ENCODE peak calls at places on chromosomes 16 and 17, in five cellular contexts. J is neuronal stem cell, B is mesenchymal stem cell, Z is H1, E is trophoblast cell. P is an unnamed sample.

GRCh38 chr16:73546351-73546845 is 498.5 kb upstream of the ZFHX3 start:
- DNase-seq in J (no peak), B (no peak), Z (no peak), E (no peak), P (no peak)

GRCh38 chr16:69324013-69324531 is 6.3 kb downstream of the PDF start:
- DNase-seq in J (no peak), B (peak; percentile 13), Z (no peak), E (no peak), P (no peak)

GRCh38 chr16:56353054-56353921 is 72.1 kb downstream of the AMFR start:
- DNase-seq in J (no peak), B (no peak), Z (no peak), E (peak; percentile 51), P (peak; percentile 19)

GRCh38 chr16:65624696-65625095 is 502.8 kb upstream of the CDH11 start:
- DNase-seq in J (no peak), B (no peak), Z (no peak), E (no peak), P (no peak)

GRCh38 chr17:65572581-65573282 is 11.3 kb upstream of the AXIN2 start:
- DNase-seq in J (no peak), B (no peak), Z (peak; percentile 85), E (no peak), P (peak; percentile 98)

GRCh38 chr17:35560703-35561102 is at the start of gene SLFN14:
- DNase-seq in J (no peak), B (no peak), Z (no peak), E (no peak), P (no peak)

GRCh38 chr16:58020628-58021521 is 4.7 kb upstream of the MMP15 start:
- DNase-seq in J (no peak), B (peak; percentile 64), Z (peak; percentile 86), E (peak; percentile 65), P (no peak)

GRCh38 chr17:33438136-33438535 is 145.0 kb upstream of the ASIC2 start:
- DNase-seq in J (no peak), B (peak; percentile 82), Z (no peak), E (peak; percentile 61), P (no peak)

GRCh38 chr17:27798376-27798775 is 2.0 kb downstream of the NOS2 start:
- DNase-seq in J (no peak), B (no peak), Z (no peak), E (no peak), P (no peak)

GRCh38 chr17:38750312-38751121 is 2.0 kb upstream of the PSMB3 start:
- DNase-seq in J (peak; percentile 43), B (peak; percentile 53), Z (peak; percentile 73), E (peak; percentile 66), P (no peak)

GRCh38 chr17:34703533-34703932 is 124.2 kb downstream of the TMEM132E start:
- DNase-seq in J (peak; percentile 86), B (peak; percentile 3), Z (peak; percentile 85), E (peak; percentile 66), P (peak; percentile 76)

GRCh38 chr16:51144203-51144602 is 6.9 kb downstream of the SALL1 start:
- DNase-seq in J (no peak), B (no peak), Z (no peak), E (no peak), P (no peak)

GRCh38 chr17:76529224-76529642 is 8.3 kb downstream of the CYGB start:
- DNase-seq in J (no peak), B (peak; percentile 96), Z (no peak), E (no peak), P (no peak)

GRCh38 chr16:82219298-82219697 is 49.3 kb upstream of the MPHOSPH6 start:
- DNase-seq in J (no peak), B (no peak), Z (no peak), E (no peak), P (no peak)

GRCh38 chr16:82226327-82226726 is 56.3 kb upstream of the MPHOSPH6 start:
- DNase-seq in J (no peak), B (no peak), Z (no peak), E (no peak), P (no peak)

GRCh38 chr16:82220541-82220940 is 50.5 kb upstream of the MPHOSPH6 start:
- DNase-seq in J (no peak), B (no peak), Z (no peak), E (no peak), P (no peak)
- H2BK5ac ChIP-seq in J (no peak overlapping the region), B (no peak overlapping the region), Z (peak overlapping the region; percentile 38), E (no peak overlapping the region), P (no peak overlapping the region)

GRCh38 chr17:29566473-29567361 is at the start of gene ABHD15:
- DNase-seq in J (peak; percentile 55), B (peak; percentile 78), Z (peak; percentile 81), E (peak; percentile 80), P (peak; percentile 65)
- H2BK12ac ChIP-seq in J (no peak within 1 kb of the TSS), B (no peak within 1 kb of the TSS), Z (no peak within 1 kb of the TSS), E (no peak within 1 kb of the TSS), P (no peak within 1 kb of the TSS)

DNA sequence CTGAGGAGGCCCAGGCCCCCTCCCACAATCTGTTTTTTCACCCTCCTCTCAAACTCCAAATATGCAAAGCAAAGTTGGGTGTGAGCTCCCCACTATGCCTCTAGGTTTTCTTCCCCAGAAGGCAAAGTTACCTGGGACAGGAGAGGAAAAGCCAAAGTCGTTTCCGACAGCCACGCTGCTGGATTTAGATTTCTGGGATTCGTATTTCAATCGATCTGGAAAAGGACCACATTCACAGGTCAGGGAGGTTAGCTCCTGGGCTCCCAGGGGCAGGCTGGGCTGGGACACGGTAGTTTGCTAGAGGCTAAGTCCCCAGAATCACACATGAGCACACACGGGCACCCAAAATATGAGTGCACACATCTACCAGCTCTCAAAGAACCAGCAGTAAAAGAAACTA is 21.3 kb upstream of the MRPS23 start:
- DNase-seq in J (no peak), B (no peak), Z (no peak), E (no peak), P (no peak)
- H2BK5ac ChIP-seq in J (no peak overlapping the region), B (no peak overlapping the region), Z (no peak overlapping the region), E (no peak overlapping the region), P (no peak overlapping the region)

DNA sequence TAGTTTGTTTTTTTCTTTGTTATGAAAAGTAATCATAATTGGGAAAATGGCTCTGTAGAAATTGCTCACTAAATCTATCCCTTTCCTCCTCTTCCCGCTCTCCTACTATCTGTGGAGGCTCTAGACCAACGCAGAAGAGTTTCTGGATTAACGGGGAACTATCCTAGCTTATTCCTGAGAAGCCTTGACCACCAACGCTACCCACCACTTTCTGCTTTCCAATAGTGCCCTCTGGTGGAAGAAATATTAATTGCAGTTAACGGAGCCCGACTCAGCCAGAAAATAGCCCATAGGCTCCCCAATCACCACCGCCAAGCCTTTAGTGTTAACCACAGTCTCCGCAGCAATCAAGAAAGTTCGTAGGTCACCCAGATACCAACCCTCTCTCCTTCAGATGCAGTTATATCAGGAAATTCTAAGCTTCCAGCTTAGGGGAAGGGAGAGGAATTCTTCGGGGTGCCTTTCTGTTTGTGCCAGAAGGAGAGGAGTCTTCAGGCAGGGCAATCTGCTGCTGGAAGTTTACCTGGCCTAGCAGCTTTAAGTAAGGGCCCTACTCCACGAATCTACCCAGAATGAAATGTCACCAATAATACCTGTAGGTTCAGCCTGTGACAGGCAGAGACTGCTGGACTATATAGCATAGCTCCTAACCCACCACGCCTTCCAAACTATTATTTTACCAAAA is 23.0 kb upstream of the NSRP1 start:
- DNase-seq in J (peak; percentile 84), B (peak; percentile 70), Z (peak; percentile 81), E (peak; percentile 85), P (peak; percentile 81)
- H2BK12ac ChIP-seq in J (no peak overlapping the region), B (no peak overlapping the region), Z (no peak overlapping the region), E (no peak overlapping the region), P (no peak overlapping the region)

DNA sequence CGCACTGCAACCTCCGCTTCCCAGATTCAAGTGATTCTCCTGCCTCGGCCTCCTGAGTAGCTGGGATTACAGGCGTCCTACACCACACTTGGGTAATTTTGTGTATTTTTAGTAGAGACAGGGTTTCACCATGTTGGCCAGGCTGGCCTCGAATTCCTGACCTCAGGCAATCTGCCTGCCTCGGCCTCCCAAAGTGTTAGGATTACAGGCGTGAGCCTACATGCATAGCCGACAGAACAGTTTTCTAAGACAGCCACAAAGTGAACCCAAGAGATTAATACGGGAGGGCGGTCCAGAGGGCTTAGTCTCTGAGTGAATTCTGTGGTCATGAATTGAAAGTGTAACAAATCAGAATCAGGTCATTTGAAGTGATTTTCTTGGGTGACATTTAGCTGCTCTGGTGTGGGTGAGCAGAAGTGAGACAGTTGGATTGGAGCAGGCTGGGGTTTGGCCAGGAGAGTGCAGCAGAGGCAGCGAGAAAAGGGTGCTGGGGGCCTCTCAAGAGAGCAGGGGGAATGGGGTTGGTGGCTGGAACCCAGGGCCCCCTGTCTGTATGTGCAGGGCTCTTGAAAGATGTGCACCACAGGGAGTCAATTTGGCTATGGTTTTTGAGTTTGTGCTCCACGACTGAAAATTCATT is 231.4 kb upstream of the WSCD1 start:
- DNase-seq in J (no peak), B (no peak), Z (no peak), E (no peak), P (peak; percentile 62)
- H2BK5ac ChIP-seq in J (no peak overlapping the region), B (no peak overlapping the region), Z (no peak overlapping the region), E (no peak overlapping the region), P (no peak overlapping the region)

DNA sequence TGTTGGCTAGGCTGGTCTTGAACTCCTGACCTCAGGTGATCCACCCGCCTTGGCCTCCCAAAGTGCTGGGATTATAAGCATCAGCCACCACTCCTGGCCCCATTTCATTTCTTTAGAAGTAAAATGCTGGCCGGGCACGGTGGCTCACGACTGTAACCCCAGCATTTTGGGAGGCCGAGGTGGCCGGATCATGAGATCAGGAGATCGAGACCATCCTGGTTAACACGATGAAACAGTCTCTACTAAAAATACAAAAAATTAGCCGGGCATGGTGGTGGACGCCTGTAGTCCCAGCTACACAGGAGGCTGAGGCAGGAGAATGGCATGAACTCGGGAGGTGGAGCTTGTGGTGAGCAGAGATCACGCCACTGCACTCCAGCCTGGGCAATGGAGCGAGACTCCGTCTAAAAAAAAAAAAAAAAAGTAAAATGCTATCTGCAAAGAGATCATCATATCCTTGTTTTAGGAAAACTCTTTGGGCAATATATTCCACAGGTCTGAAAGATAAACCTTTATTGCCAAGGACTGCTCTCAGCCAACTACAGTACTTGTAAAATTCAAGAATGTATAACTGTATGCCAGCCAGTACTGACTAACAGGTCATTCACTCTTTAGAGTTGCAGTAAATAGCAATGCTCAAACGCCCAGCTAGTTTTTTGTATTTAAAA is 3.8 kb downstream of the GJC1 start:
- DNase-seq in J (no peak), B (no peak), Z (no peak), E (peak; percentile 49), P (no peak)
- H2BK12ac ChIP-seq in J (no peak overlapping the region), B (no peak overlapping the region), Z (no peak overlapping the region), E (no peak overlapping the region), P (no peak overlapping the region)

GRCh38 chr17:57940217-57940616 is 15.0 kb downstream of the CUEDC1 start:
- DNase-seq in J (no peak), B (no peak), Z (no peak), E (no peak), P (peak; percentile 65)

GRCh38 chr17:57938061-57938502 is 17.1 kb downstream of the CUEDC1 start:
- DNase-seq in J (no peak), B (no peak), Z (no peak), E (no peak), P (no peak)

GRCh38 chr17:57939797-57940196 is 15.4 kb downstream of the CUEDC1 start:
- DNase-seq in J (no peak), B (no peak), Z (no peak), E (no peak), P (no peak)

GRCh38 chr17:57937492-57937891 is 17.7 kb downstream of the CUEDC1 start:
- DNase-seq in J (no peak), B (no peak), Z (no peak), E (no peak), P (no peak)

GRCh38 chr17:57935833-57936807 is 19.1 kb downstream of the CUEDC1 start:
- DNase-seq in J (peak; percentile 89), B (peak; percentile 82), Z (no peak), E (no peak), P (peak; percentile 68)
- H2BK5ac ChIP-seq in J (peak overlapping the region; percentile 32), B (peak overlapping the region; percentile 94), Z (peak overlapping the region; percentile 97), E (peak overlapping the region; percentile 47), P (no peak overlapping the region)

P was measured in H9.